ENCODE peak calls at places on chromosomes 11 and 22, in six cellular contexts. One of them, this sample, is unnamed.

GRCh38 chr22:46815896-46816721 is 53.7 kb downstream of the TBC1D22A start:
- DNase-seq in activated naive CD4-positive, alpha-beta T cell: no peak
- DNase-seq in NCI-H2171 treated with DMSO at 0.1 percent for 48 hours: no peak
- DNase-seq in iPS-NIHi11: no peak
- DNase-seq in NCI-H1694: peak; percentile 10
- DNase-seq in H4: peak; percentile 57
- DNase-seq in this sample: peak; percentile 46

GRCh38 chr11:13561860-13562259 is 66.1 kb upstream of the PTH start:
- DNase-seq in activated naive CD4-positive, alpha-beta T cell: no peak
- DNase-seq in NCI-H2171 treated with DMSO at 0.1 percent for 48 hours: no peak
- DNase-seq in iPS-NIHi11: no peak
- DNase-seq in NCI-H1694: no peak
- DNase-seq in H4: no peak
- DNase-seq in this sample: no peak

GRCh38 chr11:1570001-1570453 is 2.0 kb downstream of the DUSP8 start:
- DNase-seq in activated naive CD4-positive, alpha-beta T cell: no peak
- DNase-seq in NCI-H2171 treated with DMSO at 0.1 percent for 48 hours: no peak
- DNase-seq in iPS-NIHi11: no peak
- DNase-seq in NCI-H1694: no peak
- DNase-seq in H4: no peak
- DNase-seq in this sample: no peak

GRCh38 chr22:43396934-43397457 is 14.8 kb upstream of the MPPED1 start:
- DNase-seq in activated naive CD4-positive, alpha-beta T cell: no peak
- DNase-seq in NCI-H2171 treated with DMSO at 0.1 percent for 48 hours: no peak
- DNase-seq in iPS-NIHi11: no peak
- DNase-seq in NCI-H1694: no peak
- DNase-seq in H4: no peak
- DNase-seq in this sample: no peak

GRCh38 chr11:102390667-102391449 is 43.8 kb downstream of the BIRC2 start:
- DNase-seq in activated naive CD4-positive, alpha-beta T cell: peak; percentile 21
- DNase-seq in NCI-H2171 treated with DMSO at 0.1 percent for 48 hours: peak; percentile 3
- DNase-seq in iPS-NIHi11: peak; percentile 76
- DNase-seq in NCI-H1694: no peak
- DNase-seq in H4: peak; percentile 56
- DNase-seq in this sample: peak; percentile 62

GRCh38 chr11:59158206-59159068 is 13.5 kb upstream of the DTX4 start:
- DNase-seq in activated naive CD4-positive, alpha-beta T cell: no peak
- DNase-seq in NCI-H2171 treated with DMSO at 0.1 percent for 48 hours: peak; percentile 18
- DNase-seq in iPS-NIHi11: peak; percentile 73
- DNase-seq in NCI-H1694: peak; percentile 21
- DNase-seq in H4: peak; percentile 65
- DNase-seq in this sample: peak; percentile 76

GRCh38 chr11:102882389-102883024 is 7.7 kb upstream of the MMP12 start:
- DNase-seq in activated naive CD4-positive, alpha-beta T cell: no peak
- DNase-seq in NCI-H2171 treated with DMSO at 0.1 percent for 48 hours: no peak
- DNase-seq in iPS-NIHi11: no peak
- DNase-seq in NCI-H1694: no peak
- DNase-seq in H4: no peak
- DNase-seq in this sample: peak; percentile 83

GRCh38 chr11:83918471-83918870 is 632.3 kb upstream of the CCDC90B start:
- DNase-seq in activated naive CD4-positive, alpha-beta T cell: no peak
- DNase-seq in NCI-H2171 treated with DMSO at 0.1 percent for 48 hours: no peak
- DNase-seq in iPS-NIHi11: no peak
- DNase-seq in NCI-H1694: no peak
- DNase-seq in H4: no peak
- DNase-seq in this sample: no peak

GRCh38 chr11:75792127-75792731 is 22.8 kb upstream of the UVRAG start:
- DNase-seq in activated naive CD4-positive, alpha-beta T cell: no peak
- DNase-seq in NCI-H2171 treated with DMSO at 0.1 percent for 48 hours: no peak
- DNase-seq in iPS-NIHi11: no peak
- DNase-seq in NCI-H1694: no peak
- DNase-seq in H4: no peak
- DNase-seq in this sample: no peak

GRCh38 chr11:68488623-68489022 is 28.1 kb downstream of the PPP6R3 start:
- DNase-seq in activated naive CD4-positive, alpha-beta T cell: no peak
- DNase-seq in NCI-H2171 treated with DMSO at 0.1 percent for 48 hours: no peak
- DNase-seq in iPS-NIHi11: no peak
- DNase-seq in NCI-H1694: no peak
- DNase-seq in H4: no peak
- DNase-seq in this sample: no peak

GRCh38 chr11:102974552-102975280 is 19.2 kb upstream of the MMP13 start:
- DNase-seq in activated naive CD4-positive, alpha-beta T cell: no peak
- DNase-seq in NCI-H2171 treated with DMSO at 0.1 percent for 48 hours: no peak
- DNase-seq in iPS-NIHi11: no peak
- DNase-seq in NCI-H1694: no peak
- DNase-seq in H4: peak; percentile 38
- DNase-seq in this sample: no peak

GRCh38 chr22:25996669-25997068 is 172.6 kb upstream of the SEZ6L start:
- DNase-seq in activated naive CD4-positive, alpha-beta T cell: no peak
- DNase-seq in NCI-H2171 treated with DMSO at 0.1 percent for 48 hours: no peak
- DNase-seq in iPS-NIHi11: no peak
- DNase-seq in NCI-H1694: no peak
- DNase-seq in H4: no peak
- DNase-seq in this sample: no peak

GRCh38 chr11:134478611-134479010 is 66.6 kb upstream of the B3GAT1 start:
- DNase-seq in activated naive CD4-positive, alpha-beta T cell: no peak
- DNase-seq in NCI-H2171 treated with DMSO at 0.1 percent for 48 hours: no peak
- DNase-seq in iPS-NIHi11: no peak
- DNase-seq in NCI-H1694: no peak
- DNase-seq in H4: no peak
- DNase-seq in this sample: no peak

This sample was measured in fibroblast of gingiva.